ENCODE peak calls at places on chromosome 2, in seven cellular contexts. F is GM12891, Y is HepG2, B is K562, R is H1, A is GM12878, G is SK-N-SH. U is an unnamed sample.
A peak's percentile ranks its signal among the peaks of the same experiment; 100 is the strongest.

GRCh38 chr2:118832071-118832790 is 15.2 kb downstream of the EN1 start:
- DNase-seq in A (no peak), G (no peak), F (no peak), B (no peak), R (no peak), Y (no peak), U (no peak)

GRCh38 chr2:229914182-229914581 is 7.6 kb downstream of the TRIP12 start:
- DNase-seq in G (no peak), F (no peak), A (no peak), B (no peak), R (no peak), Y (no peak), U (no peak)

GRCh38 chr2:177543007-177543760 is 150.6 kb downstream of the AGPS start:
- DNase-seq in B (no peak), G (no peak), Y (no peak), F (no peak), A (no peak), R (no peak), U (no peak)

GRCh38 chr2:201882353-201883095 is 76.2 kb downstream of the CDK15 start:
- DNase-seq in B (no peak), G (peak; percentile 59), F (no peak), Y (no peak), R (no peak), A (no peak), U (no peak)

GRCh38 chr2:240383099-240383758 is 52.2 kb upstream of the GPC1 start:
- DNase-seq in G (no peak), Y (no peak), A (no peak), F (no peak), B (no peak), R (no peak), U (no peak)

GRCh38 chr2:149166958-149167810 is 128.7 kb downstream of the LYPD6B start:
- DNase-seq in Y (no peak), G (no peak), F (no peak), B (no peak), R (no peak), A (peak; percentile 67), U (no peak)

GRCh38 chr2:168116448-168116847 is 130.9 kb downstream of the STK39 start:
- DNase-seq in Y (peak; percentile 31), B (no peak), G (no peak), F (no peak), R (no peak), A (no peak), U (no peak)

GRCh38 chr2:95333888-95334338 is 36.8 kb downstream of the KCNIP3 start:
- DNase-seq in A (no peak), G (no peak), B (no peak), F (no peak), R (no peak), Y (no peak), U (no peak)

GRCh38 chr2:30622452-30622851 is 175.4 kb downstream of the LCLAT1 start:
- DNase-seq in R (no peak), F (no peak), A (no peak), G (no peak), Y (no peak), B (no peak), U (no peak)

GRCh38 chr2:238905224-238905623 is 57.3 kb downstream of the TWIST2 start:
- DNase-seq in F (no peak), G (peak; percentile 58), Y (no peak), R (no peak), A (no peak), B (no peak), U (no peak)

GRCh38 chr2:172496096-172496709 is 59.7 kb upstream of the PDK1 start:
- DNase-seq in A (no peak), F (no peak), Y (no peak), B (no peak), G (no peak), R (no peak), U (no peak)

GRCh38 chr2:57330447-57330846 is 716.2 kb upstream of the VRK2 start:
- DNase-seq in R (no peak), F (no peak), A (no peak), B (no peak), G (no peak), Y (no peak), U (no peak)

GRCh38 chr2:102103992-102104871 is 38.3 kb upstream of the IL1R1 start:
- DNase-seq in R (no peak), A (peak; percentile 67), Y (no peak), F (no peak), G (no peak), B (no peak), U (no peak)

GRCh38 chr2:232540441-232541041 is 1.0 kb downstream of the CHRNG start:
- DNase-seq in G (no peak), B (no peak), A (no peak), R (peak; percentile 40), Y (no peak), F (no peak), U (no peak)

GRCh38 chr2:104028066-104028465 is 825.8 kb upstream of the POU3F3 start:
- DNase-seq in R (no peak), Y (no peak), G (no peak), F (no peak), A (no peak), B (no peak), U (no peak)

GRCh38 chr2:240558229-240558885 is 569 bp upstream of the ANKMY1 start:
- DNase-seq in Y (no peak), R (no peak), F (no peak), B (no peak), A (no peak), G (no peak), U (no peak)

GRCh38 chr2:72915076-72915906 is 2.0 kb upstream of the EMX1 start:
- DNase-seq in B (no peak), G (peak; percentile 40), A (no peak), Y (no peak), F (no peak), R (no peak), U (no peak)

GRCh38 chr2:218030409-218031195 is 27.8 kb upstream of the TNS1 start:
- DNase-seq in A (no peak), F (peak; percentile 3), B (no peak), Y (no peak), G (no peak), R (peak; percentile 37), U (no peak)

GRCh38 chr2:109279243-109279860 is 150.3 kb downstream of the SH3RF3 start:
- DNase-seq in R (no peak), Y (no peak), A (no peak), B (no peak), G (no peak), F (no peak), U (no peak)

GRCh38 chr2:227781841-227782240 is 31.8 kb upstream of the CCL20 start:
- DNase-seq in A (no peak), G (no peak), R (no peak), B (no peak), F (no peak), Y (no peak), U (no peak)

GRCh38 chr2:46339676-46340459 is 42.7 kb downstream of the EPAS1 start:
- DNase-seq in A (no peak), G (peak; percentile 86), Y (peak; percentile 47), B (peak; percentile 93), F (no peak), R (no peak), U (no peak)

GRCh38 chr2:222707689-222708273 is 36.3 kb downstream of the MOGAT1 start:
- DNase-seq in F (no peak), B (no peak), A (no peak), Y (peak; percentile 83), R (no peak), G (no peak), U (no peak)

DNA sequence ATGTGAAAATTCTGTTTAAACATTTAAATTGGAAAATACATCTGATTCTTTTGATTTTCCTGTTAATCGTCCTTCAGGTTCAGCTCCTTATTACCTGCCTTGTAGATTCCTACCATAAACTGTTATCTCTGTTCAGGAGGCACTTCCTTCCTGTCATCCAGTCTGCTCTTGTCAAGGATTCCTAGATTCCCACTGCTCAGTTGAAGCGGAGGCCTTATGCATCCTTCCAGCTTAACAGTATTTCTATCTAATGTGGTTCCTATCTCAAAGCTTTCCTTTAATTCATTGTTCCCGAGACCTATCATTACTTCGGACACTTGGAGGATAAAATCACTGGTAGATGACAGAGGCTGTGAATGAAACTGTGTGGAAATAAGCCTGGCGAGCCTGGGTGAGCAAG is 12.0 kb downstream of the SPAG16 start:
- DNase-seq in B (no peak), G (no peak), Y (no peak), A (no peak), R (no peak), F (no peak), U (no peak)
- TF ChIP-seq POLR2AphosphoS5 in B (no peak), G (no peak), Y (no peak), A (no peak), R (no peak), F (no peak), U (no peak)

GRCh38 chr2:233746475-233747282 is 13.4 kb upstream of the UGT1A1 start:
- DNase-seq in G (no peak), F (no peak), A (no peak), R (no peak), B (no peak), Y (no peak), U (no peak)

GRCh38 chr2:233743464-233744259 is 14.8 kb downstream of the UGT1A3 start:
- DNase-seq in A (no peak), F (no peak), Y (no peak), G (no peak), B (peak; percentile 22), R (no peak), U (no peak)

GRCh38 chr2:233745073-233745755 is 14.9 kb upstream of the UGT1A1 start:
- DNase-seq in Y (peak; percentile 98), A (no peak), B (no peak), F (no peak), G (no peak), R (no peak), U (no peak)

GRCh38 chr2:233747283-233747544 is 12.9 kb upstream of the UGT1A1 start:
- DNase-seq in Y (no peak), F (no peak), A (no peak), G (no peak), B (no peak), R (no peak), U (no peak)
- TF ChIP-seq TAF1 in Y (no peak), F (no peak), A (no peak), G (no peak), B (no peak), R (no peak), U (no peak)

GRCh38 chr2:65842104-65842503 is 409.7 kb upstream of the SPRED2 start:
- DNase-seq in G (no peak), R (no peak), B (no peak), A (no peak), Y (no peak), F (no peak), U (no peak)
- TF ChIP-seq POLR2AphosphoS5 in G (no peak), R (no peak), B (no peak), A (no peak), Y (no peak), F (no peak), U (no peak)

GRCh38 chr2:163469561-163469962 is 266.2 kb downstream of the FIGN start:
- DNase-seq in B (no peak), G (no peak), F (no peak), R (no peak), A (no peak), Y (no peak), U (no peak)

GRCh38 chr2:163474319-163474744 is 261.5 kb downstream of the FIGN start:
- DNase-seq in A (no peak), R (no peak), F (no peak), G (no peak), B (no peak), Y (peak; percentile 12), U (no peak)

GRCh38 chr2:163475815-163476214 is 260.0 kb downstream of the FIGN start:
- DNase-seq in Y (no peak), R (no peak), F (no peak), A (no peak), B (no peak), G (no peak), U (no peak)

GRCh38 chr2:163467206-163467605 is 268.6 kb downstream of the FIGN start:
- DNase-seq in A (no peak), B (no peak), F (no peak), Y (no peak), R (no peak), G (peak; percentile 26), U (no peak)

GRCh38 chr2:163471947-163472346 is 263.9 kb downstream of the FIGN start:
- DNase-seq in Y (peak; percentile 3), G (no peak), F (no peak), R (no peak), B (no peak), A (no peak), U (no peak)
- TF ChIP-seq TAF1 in Y (no peak), G (no peak), F (no peak), R (no peak), B (no peak), A (no peak), U (no peak)

U was measured in GM12892.